ENCODE peak calls at places on chromosomes 13 and 19, in nine cellular contexts. T, O, U, Q, I, P, V, Z and B are unnamed samples.
A peak's percentile ranks its signal among the peaks of the same experiment; 100 is the strongest.

GRCh38 chr13:93193682-93194081 is 32.9 kb upstream of the GPC6 start:
- DNase-seq in T (no peak), O (no peak), U (no peak), Q (no peak), I (no peak), P (no peak), V (no peak), Z (no peak), B (no peak)

GRCh38 chr19:21466627-21467026 is 38.8 kb upstream of the ZNF429 start:
- DNase-seq in T (no peak), O (no peak), U (no peak), Q (no peak), I (no peak), P (no peak), V (no peak), Z (no peak), B (no peak)

GRCh38 chr13:36088001-36088400 is 43.2 kb downstream of the DCLK1 start:
- DNase-seq in T (no peak), O (no peak), U (no peak), Q (peak; percentile 70), I (no peak), P (peak; percentile 54), V (no peak), Z (no peak), B (no peak)

GRCh38 chr19:49475995-49476880 is 2.2 kb downstream of the FLT3LG start:
- DNase-seq in T (peak; percentile 48), O (no peak), U (peak; percentile 69), Q (peak; percentile 54), I (peak; percentile 73), P (no peak), V (no peak), Z (no peak), B (peak; percentile 57)

GRCh38 chr19:4580961-4581380 is 21.5 kb upstream of the SEMA6B start:
- DNase-seq in T (no peak), O (no peak), U (no peak), Q (no peak), I (no peak), P (no peak), V (no peak), Z (no peak), B (no peak)

GRCh38 chr13:91017031-91017668 is 330.3 kb upstream of the MIR17HG start:
- DNase-seq in T (peak; percentile 45), O (no peak), U (no peak), Q (peak; percentile 61), I (peak; percentile 61), P (peak; percentile 6), V (peak; percentile 65), Z (no peak), B (peak; percentile 15)

GRCh38 chr13:105634059-105634458 is 901.4 kb downstream of the EFNB2 start:
- DNase-seq in T (no peak), O (no peak), U (no peak), Q (no peak), I (no peak), P (no peak), V (no peak), Z (no peak), B (no peak)

GRCh38 chr19:28652790-28653189 is 560.2 kb downstream of the UQCRFS1 start:
- DNase-seq in T (no peak), O (no peak), U (no peak), Q (no peak), I (no peak), P (no peak), V (no peak), Z (no peak), B (no peak)